ENCODE peak calls at places on chromosomes 3 and 15, in four cellular contexts. V is AG04449, M is epithelial cell of esophagus, T is fibroblast of mammary gland. U is an unnamed sample.
A peak's percentile ranks its signal among the peaks of the same experiment; 100 is the strongest.

GRCh38 chr15:79394231-79394630 is 37.9 kb upstream of the MINAR1 start:
- DNase-seq in V (no peak), M (no peak), T (peak; percentile 71), U (peak; percentile 38)

GRCh38 chr3:44021646-44022594 is 219.8 kb upstream of the TOPAZ1 start:
- DNase-seq in V (no peak), M (no peak), T (peak; percentile 13), U (no peak)

GRCh38 chr15:64092075-64092820 is 1.4 kb downstream of the CIAO2A start:
- DNase-seq in V (no peak), M (no peak), T (no peak), U (peak; percentile 22)

GRCh38 chr3:119191800-119192199 is 18.4 kb downstream of the UPK1B start:
- DNase-seq in V (no peak), M (no peak), T (no peak), U (no peak)

GRCh38 chr3:68919000-68919399 is 13.3 kb downstream of the TAFA4 start:
- DNase-seq in V (no peak), M (peak; percentile 37), T (peak; percentile 8), U (peak; percentile 30)

GRCh38 chr3:58575986-58576652 is 1.1 kb downstream of the FAM107A start:
- DNase-seq in V (no peak), M (no peak), T (no peak), U (no peak)

GRCh38 chr3:145094355-145094941 is 1066.5 kb downstream of the PLOD2 start:
- DNase-seq in V (no peak), M (peak; percentile 65), T (peak; percentile 74), U (peak; percentile 57)

GRCh38 chr3:34229871-34230270 is 431.4 kb downstream of the PDCD6IP start:
- DNase-seq in V (no peak), M (no peak), T (no peak), U (no peak)

GRCh38 chr3:37240170-37240945 is 66.0 kb upstream of the LRRFIP2 start:
- DNase-seq in V (no peak), M (no peak), T (no peak), U (no peak)

GRCh38 chr3:163138258-163138657 is 1641.7 kb downstream of the OTOL1 start:
- DNase-seq in V (no peak), M (no peak), T (no peak), U (no peak)

GRCh38 chr3:193665370-193665989 is 72.5 kb downstream of the OPA1 start:
- DNase-seq in V (no peak), M (peak; percentile 60), T (peak; percentile 54), U (peak; percentile 40)

GRCh38 chr15:57395292-57395691 is 19.0 kb downstream of the CGNL1 start:
- DNase-seq in V (peak; percentile 65), M (peak; percentile 51), T (peak; percentile 75), U (peak; percentile 21)

GRCh38 chr15:86044981-86045380 is 34.7 kb upstream of the AGBL1 start:
- DNase-seq in V (no peak), M (no peak), T (no peak), U (no peak)

GRCh38 chr15:64883097-64883581 is 28.6 kb upstream of the ANKDD1A start:
- DNase-seq in V (no peak), M (peak; percentile 75), T (peak; percentile 52), U (no peak)

GRCh38 chr3:161915283-161915682 is 418.7 kb downstream of the OTOL1 start:
- DNase-seq in V (no peak), M (no peak), T (no peak), U (no peak)

GRCh38 chr3:128006471-128007424 is 45.5 kb upstream of the SEC61A1 start:
- DNase-seq in V (no peak), M (peak; percentile 22), T (peak; percentile 34), U (no peak)

GRCh38 chr3:143600762-143601161 is 247.5 kb downstream of the SLC9A9 start:
- DNase-seq in V (no peak), M (peak; percentile 15), T (no peak), U (peak; percentile 60)

GRCh38 chr3:150890320-150890719 is 14.9 kb downstream of the MINDY4B start:
- DNase-seq in V (no peak), M (no peak), T (peak; percentile 29), U (peak; percentile 4)

GRCh38 chr3:194540268-194540937 is 53.6 kb upstream of the ATP13A3 start:
- DNase-seq in V (no peak), M (no peak), T (peak; percentile 41), U (no peak)

GRCh38 chr15:95557226-95558046 is 773.1 kb upstream of the NR2F2 start:
- DNase-seq in V (peak; percentile 71), M (peak; percentile 92), T (peak; percentile 95), U (peak; percentile 92)

GRCh38 chr3:50550079-50550736 is 17.3 kb downstream of the C3orf18 start:
- DNase-seq in V (no peak), M (peak; percentile 43), T (peak; percentile 28), U (peak; percentile 61)

GRCh38 chr3:50267280-50267913 is 1.6 kb upstream of the SEMA3B start:
- DNase-seq in V (no peak), M (no peak), T (no peak), U (no peak)

GRCh38 chr3:30638685-30639412 is 32.4 kb downstream of the TGFBR2 start:
- DNase-seq in V (no peak), M (no peak), T (peak; percentile 21), U (no peak)

GRCh38 chr15:29270169-29270955 is 740 bp upstream of the NSMCE3 start:
- DNase-seq in V (peak; percentile 47), M (peak; percentile 59), T (peak; percentile 71), U (no peak)

GRCh38 chr3:159854500-159855124 is 134.0 kb upstream of the IL12A start:
- DNase-seq in V (peak; percentile 88), M (peak; percentile 95), T (peak; percentile 95), U (peak; percentile 75)

GRCh38 chr15:88246666-88247446 is 9.7 kb downstream of the NTRK3 start:
- DNase-seq in V (no peak), M (peak; percentile 62), T (peak; percentile 54), U (peak; percentile 62)

GRCh38 chr3:39801216-39801615 is 8.2 kb upstream of the MYRIP start:
- DNase-seq in V (no peak), M (no peak), T (no peak), U (no peak)

GRCh38 chr3:43391621-43392020 is 105.3 kb downstream of the SNRK start:
- DNase-seq in V (no peak), M (peak; percentile 20), T (no peak), U (no peak)

GRCh38 chr3:48402281-48402732 is 27.6 kb downstream of the PLXNB1 start:
- DNase-seq in V (peak; percentile 51), M (peak; percentile 97), T (peak; percentile 94), U (peak; percentile 95)

GRCh38 chr3:69226071-69226470 is 103.7 kb upstream of the LMOD3 start:
- DNase-seq in V (no peak), M (peak; percentile 51), T (no peak), U (no peak)

GRCh38 chr15:34109775-34110663 is 8.1 kb downstream of the PGBD4 start:
- DNase-seq in V (no peak), M (peak; percentile 56), T (peak; percentile 57), U (peak; percentile 59)

GRCh38 chr3:178785961-178786360 is 249.7 kb downstream of the KCNMB2 start:
- DNase-seq in V (no peak), M (peak; percentile 9), T (peak; percentile 6), U (no peak)

GRCh38 chr15:61195116-61196002 is 33.7 kb downstream of the RORA start:
- DNase-seq in V (no peak), M (peak; percentile 51), T (peak; percentile 63), U (peak; percentile 64)

GRCh38 chr15:70902105-70902504 is 9.5 kb downstream of the LRRC49 start:
- DNase-seq in V (no peak), M (peak; percentile 96), T (peak; percentile 82), U (peak; percentile 48)

GRCh38 chr3:129286081-129286480 is 7.4 kb downstream of the HMCES start:
- DNase-seq in V (peak; percentile 36), M (no peak), T (peak; percentile 47), U (no peak)

GRCh38 chr3:150370129-150370602 is 37.9 kb upstream of the TSC22D2 start:
- DNase-seq in V (peak; percentile 89), M (peak; percentile 98), T (peak; percentile 95), U (peak; percentile 95)

GRCh38 chr3:75042941-75043340 is 428.5 kb upstream of the CNTN3 start:
- DNase-seq in V (no peak), M (peak; percentile 20), T (no peak), U (no peak)

GRCh38 chr3:42763023-42763422 is 10.0 kb downstream of the CCDC13 start:
- DNase-seq in V (no peak), M (no peak), T (peak; percentile 59), U (no peak)

GRCh38 chr3:189392969-189393368 is 221.2 kb downstream of the TPRG1 start:
- DNase-seq in V (no peak), M (peak; percentile 100), T (peak; percentile 32), U (peak; percentile 99)

GRCh38 chr15:101540480-101541239 is 51.2 kb upstream of the PCSK6 start:
- DNase-seq in V (no peak), M (no peak), T (peak; percentile 2), U (peak; percentile 29)
- TF ChIP-seq CTCF in V (no peak), M (no peak), T (no peak), U (peak; percentile 5)

DNA sequence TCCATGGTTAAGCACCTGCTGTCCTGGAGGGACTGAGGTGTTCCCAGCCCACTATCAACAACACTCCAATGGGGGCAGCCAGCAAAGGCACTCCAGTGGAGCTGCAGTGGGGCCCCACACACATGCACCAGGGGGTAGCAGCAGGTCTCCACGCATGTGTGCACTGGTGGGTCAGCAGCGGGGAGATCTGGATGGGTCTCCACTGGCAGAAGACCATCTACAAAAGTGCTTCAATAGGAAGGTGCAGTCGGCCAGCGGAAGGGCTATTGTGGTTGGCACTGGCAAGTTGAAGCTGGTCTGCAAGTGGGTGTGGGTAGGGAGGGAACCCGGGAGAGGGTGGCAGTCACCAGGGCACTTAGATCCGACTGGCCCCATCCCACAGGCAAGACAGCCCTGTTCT is 1355.4 kb downstream of the NSUN3 start:
- DNase-seq in V (no peak), M (no peak), T (no peak), U (no peak)
- TF ChIP-seq CTCF in V (no peak), M (no peak), T (no peak), U (no peak)

GRCh38 chr3:102225407-102226132 is 209.2 kb upstream of the ZPLD1 start:
- DNase-seq in V (peak; percentile 57), M (peak; percentile 83), T (peak; percentile 83), U (peak; percentile 68)
- TF ChIP-seq CTCF in V (peak; percentile 53), M (peak; percentile 62), T (peak; percentile 61), U (peak; percentile 63)

GRCh38 chr3:169748670-169749069 is 16.2 kb downstream of the TERC start:
- DNase-seq in V (no peak), M (peak; percentile 86), T (no peak), U (peak; percentile 50)

GRCh38 chr3:169739067-169739466 is 25.8 kb downstream of the TERC start:
- DNase-seq in V (no peak), M (no peak), T (no peak), U (no peak)

GRCh38 chr3:169746924-169747323 is 17.9 kb downstream of the TERC start:
- DNase-seq in V (no peak), M (no peak), T (no peak), U (no peak)

GRCh38 chr3:169744332-169745054 is 20.4 kb downstream of the TERC start:
- DNase-seq in V (no peak), M (peak; percentile 26), T (peak; percentile 19), U (no peak)
- TF ChIP-seq CTCF in V (no peak), M (peak; percentile 22), T (peak; percentile 25), U (peak; percentile 24)

DNA sequence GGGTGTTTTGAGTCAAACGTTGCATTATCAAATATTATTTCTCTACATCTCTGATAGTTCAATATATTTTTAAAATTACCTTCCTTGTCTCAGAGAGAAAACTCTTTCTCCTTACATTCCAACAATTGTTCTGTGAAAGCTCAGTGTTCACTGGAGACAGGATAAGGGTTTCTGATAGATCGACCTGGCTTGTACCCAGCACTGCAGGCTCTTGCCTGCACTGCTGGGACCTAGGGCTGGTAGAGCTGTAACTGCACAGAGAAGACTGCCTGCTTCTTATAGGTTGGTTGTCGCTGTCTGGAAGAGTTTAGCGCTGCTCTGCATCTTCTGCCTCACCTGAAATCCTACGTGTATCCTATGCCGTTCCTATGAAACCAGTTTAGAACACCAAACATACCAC is 249.9 kb upstream of the LRTM1 start:
- DNase-seq in V (no peak), M (no peak), T (no peak), U (no peak)
- TF ChIP-seq CTCF in V (no peak), M (no peak), T (no peak), U (no peak)

U was measured in MCF 10A.